ENCODE peak calls at places on chromosomes 6 and 20, in ten cellular contexts. N is ovary, R is esophagus muscularis mucosa, G is sigmoid colon, J is uterus, M is IMR-90, K is esophagus squamous epithelium, E is heart left ventricle, O is thyroid gland, C is A549. I is an unnamed sample.
A peak's percentile ranks its signal among the peaks of the same experiment; 100 is the strongest.

GRCh38 chr6:127855542-127856159 is 45.2 kb downstream of the THEMIS start:
- DNase-seq in N (no peak), R (no peak), G (no peak), J (no peak), M (peak; percentile 45), K (no peak), E (no peak), O (peak; percentile 18), C (no peak), I (no peak)

GRCh38 chr6:40389176-40389767 is 197.9 kb downstream of the LRFN2 start:
- DNase-seq in N (no peak), R (no peak), G (no peak), J (no peak), M (no peak), K (no peak), E (no peak), O (no peak), C (no peak), I (no peak)

GRCh38 chr6:149334682-149335160 is 17.2 kb downstream of the TAB2 start:
- DNase-seq in N (no peak), R (no peak), G (no peak), J (no peak), M (peak; percentile 80), K (no peak), E (no peak), O (peak; percentile 10), C (no peak), I (no peak)

GRCh38 chr20:48521121-48521520 is 306.7 kb downstream of the PREX1 start:
- DNase-seq in N (no peak), R (no peak), G (no peak), J (no peak), M (no peak), K (no peak), E (no peak), O (no peak), C (no peak), I (no peak)

GRCh38 chr6:139262519-139263300 is 29.1 kb downstream of the TXLNB start:
- DNase-seq in N (no peak), R (no peak), G (no peak), J (no peak), M (peak; percentile 50), K (no peak), E (no peak), O (no peak), C (no peak), I (no peak)

GRCh38 chr6:77470983-77471382 is 7.7 kb upstream of the HTR1B start:
- DNase-seq in N (no peak), R (no peak), G (no peak), J (no peak), M (no peak), K (no peak), E (no peak), O (no peak), C (no peak), I (no peak)

GRCh38 chr6:167906899-167907298 is 80.2 kb downstream of the AFDN start:
- DNase-seq in N (peak; percentile 30), R (no peak), G (no peak), J (peak; percentile 41), M (no peak), K (no peak), E (peak; percentile 55), O (peak; percentile 59), C (no peak), I (peak; percentile 70)

GRCh38 chr20:41052742-41053419 is 24.3 kb downstream of the TOP1 start:
- DNase-seq in N (peak; percentile 22), R (no peak), G (no peak), J (peak; percentile 50), M (peak; percentile 85), K (no peak), E (no peak), O (peak; percentile 18), C (no peak), I (no peak)

GRCh38 chr6:37127961-37128862 is 41.7 kb upstream of the PIM1 start:
- DNase-seq in N (no peak), R (no peak), G (no peak), J (no peak), M (peak; percentile 74), K (no peak), E (no peak), O (no peak), C (no peak), I (no peak)

GRCh38 chr6:117138920-117139319 is 126.4 kb upstream of the VGLL2 start:
- DNase-seq in N (no peak), R (no peak), G (no peak), J (no peak), M (no peak), K (no peak), E (peak; percentile 59), O (peak; percentile 38), C (no peak), I (no peak)

GRCh38 chr6:170358496-170358895 is 51.9 kb downstream of the FAM120B start:
- DNase-seq in N (no peak), R (no peak), G (no peak), J (peak; percentile 32), M (no peak), K (no peak), E (peak; percentile 54), O (no peak), C (no peak), I (no peak)

GRCh38 chr20:2740702-2741101 is 48.1 kb downstream of the EBF4 start:
- DNase-seq in N (no peak), R (peak; percentile 89), G (no peak), J (no peak), M (no peak), K (no peak), E (no peak), O (no peak), C (no peak), I (no peak)

GRCh38 chr6:165484178-165484889 is 174.9 kb upstream of the C6orf118 start:
- DNase-seq in N (no peak), R (no peak), G (no peak), J (no peak), M (no peak), K (no peak), E (no peak), O (no peak), C (no peak), I (no peak)

GRCh38 chr6:113362542-113363430 is 494.4 kb upstream of the MARCKS start:
- DNase-seq in N (no peak), R (no peak), G (no peak), J (no peak), M (peak; percentile 20), K (no peak), E (no peak), O (no peak), C (no peak), I (no peak)

GRCh38 chr20:57280221-57280620 is 13.8 kb upstream of the BMP7 start:
- DNase-seq in N (no peak), R (no peak), G (no peak), J (no peak), M (no peak), K (no peak), E (no peak), O (peak; percentile 65), C (no peak), I (no peak)
- H3K27ac ChIP-seq in N (no peak overlapping the region), R (no peak overlapping the region), G (no peak overlapping the region), J (no peak overlapping the region), M (no peak overlapping the region), K (no peak overlapping the region), E (no peak overlapping the region), O (peak overlapping the region; percentile 98), C (no peak overlapping the region), I (no peak overlapping the region)

DNA sequence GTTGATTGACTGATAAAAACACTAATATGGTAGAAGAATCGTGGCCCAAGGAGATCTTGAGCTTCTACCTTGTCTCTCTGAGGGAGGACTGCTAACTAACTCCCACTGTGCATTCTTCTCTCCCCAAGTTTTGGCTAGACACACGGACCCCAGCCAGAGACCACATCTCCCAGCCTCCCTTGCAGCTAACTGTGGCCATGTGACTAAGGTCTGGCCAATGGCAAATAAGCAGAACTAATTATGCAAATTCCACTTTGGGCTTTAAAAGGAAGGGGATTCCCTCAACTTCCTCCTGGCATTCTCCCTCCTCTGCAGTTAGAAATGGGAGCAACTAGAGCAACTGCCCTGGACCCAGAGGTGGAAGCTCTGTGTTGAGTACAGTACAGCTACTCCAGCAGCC is 15.3 kb downstream of the BPIFA2 start:
- DNase-seq in N (no peak), R (no peak), G (no peak), J (no peak), M (no peak), K (no peak), E (no peak), O (no peak), C (no peak), I (no peak)
- TF ChIP-seq POLR2A in N (no peak), R (no peak), G (no peak), J (no peak), M (no peak), K (no peak), E (no peak), O (no peak), C (no peak), I (no peak)

DNA sequence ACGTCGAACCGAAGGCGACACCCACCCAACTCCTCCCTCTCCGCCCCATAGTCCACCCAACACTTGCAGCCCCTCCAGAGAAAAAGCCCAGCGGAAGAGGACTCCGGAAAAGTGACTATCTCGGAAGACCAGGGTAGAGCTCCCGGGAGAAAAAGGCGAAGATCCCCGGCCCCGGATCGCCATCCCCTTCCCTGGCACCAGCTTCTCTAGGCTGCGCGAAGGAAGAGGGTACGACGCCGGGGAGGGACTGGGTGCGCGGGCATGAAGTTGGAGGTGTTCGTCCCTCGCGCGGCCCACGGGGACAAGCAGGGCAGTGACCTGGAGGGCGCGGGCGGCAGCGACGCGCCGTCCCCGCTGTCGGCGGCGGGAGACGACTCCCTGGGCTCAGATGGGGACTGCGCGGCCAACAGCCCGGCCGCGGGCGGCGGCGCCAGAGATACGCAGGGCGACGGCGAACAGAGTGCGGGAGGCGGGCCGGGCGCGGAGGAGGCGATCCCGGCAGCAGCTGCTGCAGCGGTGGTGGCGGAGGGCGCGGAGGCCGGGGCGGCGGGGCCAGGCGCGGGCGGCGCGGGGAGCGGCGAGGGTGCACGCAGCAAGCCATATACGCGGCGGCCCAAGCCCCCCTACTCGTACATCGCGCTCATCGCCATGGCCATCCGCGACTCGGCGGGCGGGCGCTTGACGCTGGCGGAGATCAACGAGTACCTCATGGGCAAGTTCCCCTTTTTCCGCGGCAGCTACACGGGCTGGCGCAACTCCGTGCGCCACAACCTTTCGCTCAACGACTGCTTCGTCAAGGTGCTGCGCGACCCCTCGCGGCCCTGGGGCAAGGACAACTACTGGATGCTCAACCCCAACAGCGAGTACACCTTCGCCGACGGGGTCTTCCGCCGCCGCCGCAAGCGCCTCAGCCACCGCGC is 806 bp downstream of the FOXQ1 start:
- DNase-seq in N (no peak), R (no peak), G (no peak), J (no peak), M (no peak), K (no peak), E (no peak), O (peak; percentile 57), C (no peak), I (no peak)
- H3K27ac ChIP-seq in N (no peak overlapping the region), R (peak overlapping the region; percentile 85), G (no peak overlapping the region), J (no peak overlapping the region), M (no peak overlapping the region), K (peak overlapping the region; percentile 95), E (no peak overlapping the region), O (peak overlapping the region; percentile 80), C (peak overlapping the region; percentile 91), I (peak overlapping the region; percentile 83)

DNA sequence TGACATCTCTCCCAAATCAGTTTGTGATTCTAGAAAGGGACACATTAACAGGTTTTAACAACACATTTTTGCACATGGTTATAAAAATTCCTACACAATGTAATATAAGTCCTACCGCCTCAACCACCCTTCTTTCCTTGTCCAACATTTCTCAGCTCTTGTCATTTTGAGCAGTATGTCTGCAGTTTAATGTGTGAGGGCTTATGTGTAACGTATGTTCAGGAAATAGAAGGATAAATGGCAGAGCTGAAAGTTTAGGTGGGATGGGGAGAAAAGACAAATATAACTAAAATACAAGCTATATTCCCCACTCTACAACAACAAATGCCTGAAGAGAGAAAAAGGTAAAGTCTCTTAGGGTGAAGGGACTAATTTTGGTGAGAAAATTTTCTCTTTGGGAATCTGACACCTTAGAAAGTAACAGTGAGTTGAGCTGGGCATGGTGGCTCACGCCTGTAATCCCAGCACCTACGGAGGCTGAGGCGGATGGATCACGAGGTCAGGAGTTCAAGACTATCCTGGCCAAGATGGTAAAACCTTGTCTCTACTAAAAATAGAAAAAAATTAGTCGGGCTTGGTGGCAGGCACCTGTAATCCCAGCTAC is 5.0 kb downstream of the PNRC1 start:
- DNase-seq in N (peak; percentile 31), R (no peak), G (no peak), J (no peak), M (no peak), K (no peak), E (no peak), O (no peak), C (no peak), I (no peak)
- TF ChIP-seq POLR2A in N (no peak), R (no peak), G (no peak), J (no peak), M (no peak), K (no peak), E (no peak), O (no peak), C (no peak), I (no peak)